ENCODE peak calls at places on chromosomes 12 and 14, in four cellular contexts. O, T, P and U are unnamed samples. For H3K4me1, the result is how much of the 10 kb centered on the place peaks cover.

GRCh38 chr12:124916370-124917134 is 2.1 kb upstream of the UBC start:
- DNase-seq in T (peak), O (peak), P (peak), U (peak)

GRCh38 chr12:30440826-30441602 is 254.7 kb downstream of the IPO8 start:
- DNase-seq in P (peak), T (peak), O (peak), U (no peak)

GRCh38 chr14:74645735-74646134 is 33.7 kb upstream of the LTBP2 start:
- DNase-seq in T (no peak), O (no peak), P (no peak), U (no peak)

GRCh38 chr12:82383930-82384513 is 25.7 kb downstream of the METTL25 start:
- DNase-seq in O (peak), P (no peak), T (peak), U (no peak)

GRCh38 chr14:69999246-69999645 is 120.0 kb downstream of the SMOC1 start:
- DNase-seq in O (peak), P (no peak), T (peak), U (peak)

GRCh38 chr14:63726499-63726898 is 1.4 kb downstream of the SGPP1 start:
- DNase-seq in P (no peak), T (no peak), O (peak), U (no peak)

GRCh38 chr14:91414475-91415342 is 2.9 kb downstream of the CCDC88C start:
- DNase-seq in P (no peak), O (no peak), T (no peak), U (no peak)

GRCh38 chr12:19131020-19131431 is 1.5 kb downstream of the PLEKHA5 start:
- DNase-seq in O (peak), P (peak), T (peak), U (no peak)

GRCh38 chr14:99524804-99525698 is 43.8 kb downstream of the CCNK start:
- DNase-seq in T (peak), P (no peak), O (peak), U (peak)

GRCh38 chr12:4610481-4610880 is 38.4 kb downstream of the AKAP3 start:
- DNase-seq in T (no peak), O (no peak), P (no peak), U (no peak)

GRCh38 chr14:89284368-89285058 is 132.5 kb downstream of the FOXN3 start:
- DNase-seq in O (no peak), P (no peak), T (no peak), U (no peak)

GRCh38 chr12:42892702-42893101 is 303.2 kb upstream of the PRICKLE1 start:
- DNase-seq in P (no peak), T (no peak), O (no peak), U (no peak)

GRCh38 chr14:85688024-85688423 is 158.1 kb downstream of the FLRT2 start:
- DNase-seq in P (no peak), T (no peak), O (no peak), U (no peak)

GRCh38 chr12:109309441-109310246 is 560 bp upstream of the FOXN4 start:
- DNase-seq in P (no peak), O (no peak), T (no peak), U (no peak)

GRCh38 chr12:38761636-38762342 is 143.6 kb downstream of the CPNE8 start:
- DNase-seq in T (no peak), O (no peak), P (no peak), U (no peak)

GRCh38 chr12:108349245-108349644 is 10.1 kb upstream of the CMKLR1 start:
- DNase-seq in T (no peak), O (no peak), P (no peak), U (no peak)

GRCh38 chr12:52284562-52285171 is 6.7 kb downstream of the KRT81 start:
- DNase-seq in T (peak), O (peak), P (no peak), U (no peak)

GRCh38 chr12:52086944-52087835 is 7.7 kb downstream of the SMIM41 start:
- DNase-seq in P (no peak), T (no peak), O (no peak), U (no peak)

GRCh38 chr14:93285048-93285447 is 47.8 kb downstream of the BTBD7 start:
- DNase-seq in P (no peak), T (no peak), O (no peak), U (no peak)

GRCh38 chr12:5716221-5716620 is 228.8 kb downstream of the ANO2 start:
- DNase-seq in P (no peak), T (no peak), O (no peak), U (peak)

GRCh38 chr12:22759769-22760674 is 135.1 kb downstream of the ETNK1 start:
- DNase-seq in O (no peak), P (no peak), T (no peak), U (no peak)

GRCh38 chr12:42735869-42736361 is 146.4 kb upstream of the PRICKLE1 start:
- DNase-seq in T (no peak), O (no peak), P (no peak), U (peak)

GRCh38 chr12:130070017-130070653 is 92.1 kb upstream of the FZD10 start:
- DNase-seq in T (peak), P (no peak), O (no peak), U (no peak)

DNA sequence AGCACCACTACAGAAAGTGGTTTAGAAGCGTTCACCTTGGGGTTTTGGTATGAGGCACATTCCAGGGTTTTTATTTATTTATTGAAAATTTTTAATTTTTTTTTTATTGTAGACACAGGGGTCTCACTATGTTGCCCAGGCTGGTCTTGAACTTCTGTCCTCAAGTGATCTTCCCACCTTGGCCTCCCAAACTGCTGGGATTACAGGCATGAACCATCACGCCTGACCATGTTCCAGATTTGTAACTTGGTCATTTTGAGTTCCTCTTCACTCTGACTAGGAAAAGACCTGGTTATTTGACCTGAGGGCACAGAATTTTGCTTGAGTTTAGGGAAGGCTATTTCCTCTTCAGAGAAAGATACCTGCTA is 3.1 kb downstream of the MLEC start:
- DNase-seq in T (no peak), P (no peak), O (no peak), U (no peak)
- H3K4me3 ChIP-seq in T (no peak), P (no peak), O (no peak), U (peak)

GRCh38 chr12:54048694-54049093 is 4.9 kb upstream of the HOXC4 start:
- DNase-seq in O (no peak), T (no peak), P (no peak), U (no peak)

GRCh38 chr12:54047160-54047963 is 6.3 kb upstream of the HOXC4 start:
- DNase-seq in P (no peak), T (no peak), O (no peak), U (no peak)

GRCh38 chr12:54049164-54049563 is 4.5 kb upstream of the HOXC4 start:
- DNase-seq in T (no peak), P (no peak), O (no peak), U (no peak)

GRCh38 chr12:54046809-54047159 is 6.9 kb upstream of the HOXC4 start:
- DNase-seq in O (no peak), P (no peak), T (no peak), U (no peak)

GRCh38 chr12:54047964-54048303 is 5.7 kb upstream of the HOXC4 start:
- DNase-seq in O (no peak), P (no peak), T (no peak), U (no peak)
- H3K4me1 ChIP-seq in O (under half), P (under half), T (under half), U (under half)

DNA sequence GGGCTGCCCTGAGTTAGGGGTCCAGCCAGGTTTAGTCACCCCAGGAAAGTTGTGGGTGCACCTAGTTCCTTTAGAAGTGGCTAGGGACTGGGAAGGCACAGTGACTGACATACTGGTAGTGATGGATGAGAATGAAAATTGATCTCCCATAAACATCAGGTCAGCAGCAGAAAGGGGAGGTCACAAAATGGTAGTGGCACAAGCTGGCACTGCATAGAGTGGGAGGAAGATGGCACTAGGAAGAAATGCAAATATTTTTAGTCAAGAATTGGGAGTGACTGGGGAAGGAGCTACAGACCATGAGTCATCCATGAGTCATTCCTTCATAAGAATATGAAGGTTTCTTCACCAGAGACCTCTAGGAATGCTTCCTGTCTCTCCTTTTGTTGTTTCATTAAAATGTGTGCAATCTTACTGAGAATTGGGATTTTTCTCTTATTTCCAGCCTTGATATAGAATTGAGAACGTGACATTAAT is 198.3 kb upstream of the AMIGO2 start:
- DNase-seq in O (peak), T (peak), P (peak), U (no peak)
- H3K4me3 ChIP-seq in O (no peak), T (no peak), P (no peak), U (no peak)

GRCh38 chr12:66500094-66500493 is 178.8 kb downstream of the GRIP1 start:
- DNase-seq in O (peak), P (no peak), T (no peak), U (no peak)
- H3K4me1 ChIP-seq in O (under half), P (under half), T (under half), U (under half)